ENCODE peak calls at places on chromosomes 1 and 21, in eight cellular contexts. Y is amygdala; L is NCI-H1105 treated with DMSO at 0.1 percent for 48 hours; M is stimulated activated CD4-positive, alpha-beta T cell treated with anti-CD3 and anti-CD28 coated beads, Interleukin-12 subunit alpha, Interleukin-12 subunit beta, amount 100 ng/mL, for 48 hours; F is memory B cell; Z is T-helper 2 cell; R is NCI-H187; S is activated CD8-positive, alpha-beta memory T cell treated with anti-CD3 and anti-CD28 coated beads, Interleukin-2, amount 50 U/mL, for 48 hours. H is an unnamed sample.

GRCh38 chr1:193181985-193182384 is 4.4 kb downstream of the B3GALT2 start:
- DNase-seq in F (no peak), L (no peak), Y (no peak), M (no peak), R (no peak), S (no peak), Z (no peak), H (no peak)

GRCh38 chr1:168319691-168320090 is 39.0 kb downstream of the TBX19 start:
- DNase-seq in R (no peak), L (no peak), Z (no peak), S (no peak), Y (no peak), M (no peak), F (no peak), H (no peak)

GRCh38 chr1:202012544-202013478 is 2.4 kb downstream of the ELF3 start:
- DNase-seq in Z (no peak), F (no peak), Y (no peak), S (no peak), R (no peak), M (no peak), L (no peak), H (no peak)

GRCh38 chr1:42463906-42464305 is 820 bp downstream of the CCDC30 start:
- DNase-seq in Y (no peak), L (no peak), S (no peak), M (no peak), Z (no peak), R (no peak), F (no peak), H (no peak)

GRCh38 chr21:15730484-15731242 is 881 bp downstream of the USP25 start:
- DNase-seq in Z (no peak), M (no peak), L (no peak), F (no peak), R (no peak), Y (no peak), S (peak; percentile 73), H (no peak)

GRCh38 chr1:64572222-64572900 is 102.4 kb downstream of the CACHD1 start:
- DNase-seq in S (no peak), R (no peak), F (no peak), Z (no peak), Y (no peak), M (no peak), L (peak; percentile 69), H (no peak)

GRCh38 chr1:185317886-185318310 is 855 bp upstream of the IVNS1ABP start:
- DNase-seq in S (peak; percentile 79), Z (peak; percentile 54), L (peak; percentile 46), M (peak; percentile 56), F (peak; percentile 72), Y (no peak), R (no peak), H (peak; percentile 61)

GRCh38 chr1:87961992-87962391 is 633.3 kb downstream of the LMO4 start:
- DNase-seq in M (no peak), Y (no peak), Z (no peak), R (no peak), S (no peak), F (no peak), L (no peak), H (no peak)

GRCh38 chr1:12179111-12179519 is 12.3 kb downstream of the TNFRSF1B start:
- DNase-seq in Y (no peak), L (no peak), M (peak; percentile 80), R (no peak), S (peak; percentile 88), F (no peak), Z (peak; percentile 82), H (peak; percentile 74)

GRCh38 chr1:176560681-176561080 is 97.7 kb downstream of the PAPPA2 start:
- DNase-seq in F (no peak), R (no peak), Y (no peak), L (no peak), S (no peak), M (no peak), Z (no peak), H (no peak)

GRCh38 chr1:236913371-236914037 is 90.7 kb downstream of the MT1HL1 start:
- DNase-seq in M (no peak), Z (no peak), F (no peak), L (no peak), S (no peak), Y (no peak), R (no peak), H (no peak)

GRCh38 chr1:27652505-27652904 is 17.5 kb upstream of the FGR start:
- DNase-seq in S (no peak), F (no peak), R (no peak), L (no peak), M (no peak), Y (no peak), Z (no peak), H (no peak)

GRCh38 chr1:27071049-27071416 is 58.4 kb upstream of the TENT5B start:
- DNase-seq in S (no peak), Z (no peak), M (no peak), F (no peak), R (peak; percentile 11), Y (peak; percentile 41), L (no peak), H (no peak)

GRCh38 chr21:40349591-40349990 is 482.4 kb downstream of the PCP4 start:
- DNase-seq in R (no peak), L (no peak), S (no peak), Z (no peak), M (no peak), F (no peak), Y (no peak), H (no peak)

GRCh38 chr1:61221642-61222041 is 139.3 kb downstream of the NFIA start:
- DNase-seq in L (peak; percentile 64), R (no peak), F (no peak), S (no peak), Z (no peak), Y (no peak), M (no peak), H (no peak)

H was measured in activated T-cell treated with anti-CD3 and anti-CD28 coated beads for 24 hours.